ENCODE peak calls at places on chromosomes 1 and 21, in nine cellular contexts. One of them, this sample, is unnamed.

GRCh38 chr1:173056355-173056754 is 5.6 kb upstream of the TNFSF18 start:
- DNase-seq in AG04450: no peak
- DNase-seq in neuronal stem cell: no peak
- DNase-seq in lung microvascular endothelial cell: no peak
- DNase-seq in stimulated activated CD8-positive, alpha-beta memory T cell treated with anti-CD3 and anti-CD28 coated beads, Interleukin-4, amount 100 ng/mL, for 1 hour: no peak
- DNase-seq in cardiac fibroblast: no peak
- DNase-seq in GM23338: no peak
- DNase-seq in amygdala: no peak
- DNase-seq in activated gamma-delta T cell: no peak
- DNase-seq in this sample: no peak

GRCh38 chr1:1680912-1681273 is 11.7 kb downstream of the SLC35E2B start:
- DNase-seq in AG04450: no peak
- DNase-seq in neuronal stem cell: no peak
- DNase-seq in lung microvascular endothelial cell: no peak
- DNase-seq in stimulated activated CD8-positive, alpha-beta memory T cell treated with anti-CD3 and anti-CD28 coated beads, Interleukin-4, amount 100 ng/mL, for 1 hour: no peak
- DNase-seq in cardiac fibroblast: no peak
- DNase-seq in GM23338: no peak
- DNase-seq in amygdala: no peak
- DNase-seq in activated gamma-delta T cell: no peak
- DNase-seq in this sample: no peak

GRCh38 chr1:203860396-203860951 is 925 bp upstream of the SNRPE start:
- DNase-seq in AG04450: no peak
- DNase-seq in neuronal stem cell: no peak
- DNase-seq in lung microvascular endothelial cell: peak
- DNase-seq in stimulated activated CD8-positive, alpha-beta memory T cell treated with anti-CD3 and anti-CD28 coated beads, Interleukin-4, amount 100 ng/mL, for 1 hour: no peak
- DNase-seq in cardiac fibroblast: peak
- DNase-seq in GM23338: peak
- DNase-seq in amygdala: no peak
- DNase-seq in activated gamma-delta T cell: no peak
- DNase-seq in this sample: peak

GRCh38 chr1:8035289-8035688 is 9.2 kb upstream of the ERRFI1 start:
- DNase-seq in AG04450: no peak
- DNase-seq in neuronal stem cell: no peak
- DNase-seq in lung microvascular endothelial cell: no peak
- DNase-seq in stimulated activated CD8-positive, alpha-beta memory T cell treated with anti-CD3 and anti-CD28 coated beads, Interleukin-4, amount 100 ng/mL, for 1 hour: no peak
- DNase-seq in cardiac fibroblast: peak
- DNase-seq in GM23338: no peak
- DNase-seq in amygdala: no peak
- DNase-seq in activated gamma-delta T cell: no peak
- DNase-seq in this sample: no peak

GRCh38 chr1:20551945-20552727 is at the start of gene FAM43B:
- DNase-seq in AG04450: no peak
- DNase-seq in neuronal stem cell: peak
- DNase-seq in lung microvascular endothelial cell: no peak
- DNase-seq in stimulated activated CD8-positive, alpha-beta memory T cell treated with anti-CD3 and anti-CD28 coated beads, Interleukin-4, amount 100 ng/mL, for 1 hour: no peak
- DNase-seq in cardiac fibroblast: peak
- DNase-seq in GM23338: peak
- DNase-seq in amygdala: peak
- DNase-seq in activated gamma-delta T cell: no peak
- DNase-seq in this sample: peak

GRCh38 chr21:37546299-37546908 is 179.8 kb downstream of the DYRK1A start:
- DNase-seq in AG04450: no peak
- DNase-seq in neuronal stem cell: no peak
- DNase-seq in lung microvascular endothelial cell: no peak
- DNase-seq in stimulated activated CD8-positive, alpha-beta memory T cell treated with anti-CD3 and anti-CD28 coated beads, Interleukin-4, amount 100 ng/mL, for 1 hour: no peak
- DNase-seq in cardiac fibroblast: no peak
- DNase-seq in GM23338: no peak
- DNase-seq in amygdala: no peak
- DNase-seq in activated gamma-delta T cell: no peak
- DNase-seq in this sample: no peak

GRCh38 chr1:240242601-240243144 is 151.0 kb downstream of the FMN2 start:
- DNase-seq in AG04450: peak
- DNase-seq in neuronal stem cell: no peak
- DNase-seq in lung microvascular endothelial cell: peak
- DNase-seq in stimulated activated CD8-positive, alpha-beta memory T cell treated with anti-CD3 and anti-CD28 coated beads, Interleukin-4, amount 100 ng/mL, for 1 hour: no peak
- DNase-seq in cardiac fibroblast: peak
- DNase-seq in GM23338: no peak
- DNase-seq in amygdala: no peak
- DNase-seq in activated gamma-delta T cell: no peak
- DNase-seq in this sample: no peak

GRCh38 chr1:116686175-116686574 is 18.6 kb upstream of the IGSF3 start:
- DNase-seq in AG04450: no peak
- DNase-seq in neuronal stem cell: no peak
- DNase-seq in lung microvascular endothelial cell: no peak
- DNase-seq in stimulated activated CD8-positive, alpha-beta memory T cell treated with anti-CD3 and anti-CD28 coated beads, Interleukin-4, amount 100 ng/mL, for 1 hour: no peak
- DNase-seq in cardiac fibroblast: no peak
- DNase-seq in GM23338: no peak
- DNase-seq in amygdala: no peak
- DNase-seq in activated gamma-delta T cell: no peak
- DNase-seq in this sample: no peak

GRCh38 chr1:54543729-54544496 is 4.1 kb upstream of the ACOT11 start:
- DNase-seq in AG04450: no peak
- DNase-seq in neuronal stem cell: no peak
- DNase-seq in lung microvascular endothelial cell: peak
- DNase-seq in stimulated activated CD8-positive, alpha-beta memory T cell treated with anti-CD3 and anti-CD28 coated beads, Interleukin-4, amount 100 ng/mL, for 1 hour: no peak
- DNase-seq in cardiac fibroblast: peak
- DNase-seq in GM23338: no peak
- DNase-seq in amygdala: no peak
- DNase-seq in activated gamma-delta T cell: no peak
- DNase-seq in this sample: no peak